ENCODE peak calls at places on chromosomes 1 and 21, in ten cellular contexts. F is left ventricle myocardium inferior; P is NCI-H1417; Z is RWPE1; U is mucosa of gallbladder; G is left kidney; A is stimulated activated CD4-positive, alpha-beta T cell treated with anti-CD3 and anti-CD28 coated beads, Interleukin-4, amount 100 ng/mL, for 24 hours; C is KBM-7; W is Right ventricle myocardium superior; V is CD8-positive, alpha-beta memory T cell. B is an unnamed sample.

GRCh38 chr1:63322944-63323865 is 838 bp downstream of the FOXD3 start:
- DNase-seq in F (no peak), P (peak), Z (no peak), U (no peak), G (peak), A (peak), C (peak), W (peak), V (peak), B (peak)

GRCh38 chr1:29453502-29454240 is 217.3 kb downstream of the PTPRU start:
- DNase-seq in F (no peak), P (peak), Z (peak), U (no peak), G (peak), A (no peak), C (peak), W (no peak), V (no peak), B (no peak)

GRCh38 chr1:227343727-227344551 is 25.6 kb upstream of the CDC42BPA start:
- DNase-seq in F (no peak), P (no peak), Z (peak), U (no peak), G (no peak), A (no peak), C (no peak), W (no peak), V (no peak), B (no peak)

GRCh38 chr1:230793463-230793745 is 46.2 kb downstream of the CAPN9 start:
- DNase-seq in F (no peak), P (no peak), Z (no peak), U (no peak), G (no peak), A (no peak), C (no peak), W (no peak), V (no peak), B (no peak)

GRCh38 chr1:10635992-10636391 is 160.5 kb downstream of the CASZ1 start:
- DNase-seq in F (no peak), P (no peak), Z (peak), U (no peak), G (no peak), A (no peak), C (no peak), W (no peak), V (no peak), B (no peak)

GRCh38 chr1:3248416-3249141 is 179.6 kb downstream of the PRDM16 start:
- DNase-seq in F (no peak), P (no peak), Z (no peak), U (no peak), G (peak), A (no peak), C (no peak), W (no peak), V (no peak), B (no peak)

GRCh38 chr1:71753746-71754145 is 528.6 kb downstream of the NEGR1 start:
- DNase-seq in F (no peak), P (no peak), Z (no peak), U (no peak), G (no peak), A (no peak), C (no peak), W (no peak), V (no peak), B (no peak)

GRCh38 chr1:180343931-180344406 is 113.9 kb downstream of the LHX4 start:
- DNase-seq in F (no peak), P (peak), Z (no peak), U (peak), G (no peak), A (no peak), C (peak), W (no peak), V (no peak), B (no peak)

GRCh38 chr1:34405266-34405959 is 228.7 kb downstream of the C1orf94 start:
- DNase-seq in F (no peak), P (no peak), Z (no peak), U (no peak), G (no peak), A (no peak), C (no peak), W (no peak), V (no peak), B (no peak)

GRCh38 chr1:26305667-26306289 is 658 bp downstream of the UBXN11 start:
- DNase-seq in F (no peak), P (no peak), Z (no peak), U (no peak), G (no peak), A (no peak), C (peak), W (no peak), V (no peak), B (no peak)

GRCh38 chr21:21085206-21085605 is 87.0 kb downstream of the NCAM2 start:
- DNase-seq in F (no peak), P (no peak), Z (no peak), U (no peak), G (peak), A (no peak), C (no peak), W (no peak), V (no peak), B (no peak)

GRCh38 chr1:67479146-67479891 is 49.1 kb upstream of the SERBP1 start:
- DNase-seq in F (no peak), P (no peak), Z (no peak), U (peak), G (peak), A (no peak), C (peak), W (no peak), V (no peak), B (no peak)

GRCh38 chr1:161209790-161210409 is 5.2 kb upstream of the FCER1G start:
- DNase-seq in F (peak), P (peak), Z (peak), U (peak), G (peak), A (peak), C (peak), W (peak), V (peak), B (peak)